ENCODE peak calls at places on chromosome 4, in four cellular contexts. G, L, S and Q are unnamed samples.

GRCh38 chr4:129335263-129335662 is 239.3 kb downstream of the C4orf33 start:
- DNase-seq in G (no peak), L (no peak), S (no peak), Q (no peak)

GRCh38 chr4:73408181-73408867 is 4.2 kb downstream of the ALB start:
- DNase-seq in G (no peak), L (no peak), S (no peak), Q (no peak)

GRCh38 chr4:2939383-2940243 is 23.6 kb downstream of the NOP14 start:
- DNase-seq in G (no peak), L (no peak), S (no peak), Q (no peak)

GRCh38 chr4:189660737-189661330 is 279.8 kb upstream of the FRG1 start:
- DNase-seq in G (no peak), L (no peak), S (no peak), Q (peak; percentile 39)

GRCh38 chr4:186722856-186723206 is 825 bp downstream of the FAT1 start:
- DNase-seq in G (no peak), L (no peak), S (no peak), Q (no peak)

GRCh38 chr4:73978886-73979285 is 2.9 kb downstream of the PF4 start:
- DNase-seq in G (no peak), L (peak; percentile 47), S (no peak), Q (no peak)

GRCh38 chr4:89000844-89001360 is 56.1 kb downstream of the FAM13A start:
- DNase-seq in G (no peak), L (no peak), S (no peak), Q (no peak)

GRCh38 chr4:54609310-54609709 is 48.4 kb upstream of the KIT start:
- DNase-seq in G (no peak), L (no peak), S (no peak), Q (no peak)

GRCh38 chr4:75016472-75016871 is 83.6 kb downstream of the PARM1 start:
- DNase-seq in G (no peak), L (no peak), S (no peak), Q (no peak)

GRCh38 chr4:120753854-120754253 is 168.7 kb downstream of the PRDM5 start:
- DNase-seq in G (peak; percentile 63), L (no peak), S (no peak), Q (no peak)

GRCh38 chr4:97003715-97004114 is 1139.6 kb downstream of the STPG2 start:
- DNase-seq in G (no peak), L (no peak), S (no peak), Q (no peak)

GRCh38 chr4:53786632-53787031 is 195.3 kb upstream of the LNX1 start:
- DNase-seq in G (no peak), L (peak; percentile 92), S (no peak), Q (no peak)

GRCh38 chr4:134756456-134756855 is 554.9 kb upstream of the PABPC4L start:
- DNase-seq in G (no peak), L (no peak), S (no peak), Q (no peak)

DNA sequence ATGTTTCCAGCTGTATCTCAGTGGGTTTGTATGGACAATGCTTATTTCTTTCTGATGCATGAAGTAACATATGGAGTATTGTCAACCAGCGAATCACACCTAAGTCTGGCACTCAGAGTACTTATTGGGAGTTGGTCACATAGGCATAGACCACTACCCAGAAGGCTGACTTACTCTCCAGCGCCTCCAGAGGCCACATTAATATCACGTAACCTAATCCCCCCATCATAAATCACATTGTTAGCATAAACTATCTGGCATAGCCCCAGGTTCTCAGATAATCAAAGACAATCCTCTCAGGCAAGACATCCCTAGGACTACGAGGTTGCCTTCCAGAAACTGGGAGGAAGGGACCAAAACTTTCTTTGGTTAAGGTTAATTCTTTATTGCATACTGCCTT is 560.5 kb upstream of the PABPC4L start:
- DNase-seq in G (no peak), L (no peak), S (no peak), Q (no peak)
- TF ChIP-seq CTCF in G (peak; percentile 38), L (peak; percentile 6), S (no peak), Q (no peak)

GRCh38 chr4:68693325-68694075 is 23.0 kb upstream of the UGT2B15 start:
- DNase-seq in G (no peak), L (no peak), S (no peak), Q (no peak)

GRCh38 chr4:68691186-68691585 is 20.7 kb upstream of the UGT2B15 start:
- DNase-seq in G (no peak), L (no peak), S (no peak), Q (no peak)
- TF ChIP-seq CTCF in G (no peak), L (no peak), S (no peak), Q (no peak)

GRCh38 chr4:141609243-141609642 is 27.1 kb upstream of the IL15 start:
- DNase-seq in G (peak; percentile 10), L (no peak), S (no peak), Q (no peak)
- TF ChIP-seq CTCF in G (no peak), L (no peak), S (no peak), Q (no peak)

GRCh38 chr4:145482209-145483021 is 762 bp downstream of the SMAD1 start:
- DNase-seq in G (peak; percentile 77), L (peak; percentile 75), S (peak; percentile 50), Q (peak; percentile 64)
- TF ChIP-seq CTCF in G (no peak), L (peak; percentile 3), S (no peak), Q (no peak)

DNA sequence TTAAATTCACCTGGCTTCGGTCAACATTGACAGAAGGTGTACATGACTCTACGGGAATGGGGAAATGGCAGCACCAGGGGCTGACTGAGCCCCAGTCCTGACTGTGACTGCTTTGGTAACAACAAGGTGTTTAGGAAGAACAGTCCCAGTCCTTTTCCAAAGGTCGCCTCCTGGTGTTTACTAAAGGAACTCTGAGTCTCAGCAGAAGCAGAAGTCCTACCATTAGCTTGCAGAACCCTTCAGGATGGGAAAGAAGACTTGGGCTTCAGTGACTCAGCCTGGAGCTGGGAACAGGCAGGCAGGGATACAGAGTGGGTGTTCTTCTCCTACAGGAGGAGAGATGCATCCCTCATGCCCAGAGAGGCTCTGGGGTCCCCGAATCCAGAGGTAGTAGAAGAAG is 103.3 kb downstream of the MGST2 start:
- DNase-seq in G (no peak), L (no peak), S (no peak), Q (no peak)
- TF ChIP-seq CTCF in G (peak; percentile 43), L (no peak), S (peak; percentile 51), Q (peak; percentile 17)

GRCh38 chr4:70544279-70544870 is 26.0 kb downstream of the AMTN start:
- DNase-seq in G (peak; percentile 52), L (no peak), S (peak; percentile 9), Q (no peak)
- TF ChIP-seq CTCF in G (peak; percentile 78), L (peak; percentile 75), S (peak; percentile 63), Q (peak; percentile 78)

DNA sequence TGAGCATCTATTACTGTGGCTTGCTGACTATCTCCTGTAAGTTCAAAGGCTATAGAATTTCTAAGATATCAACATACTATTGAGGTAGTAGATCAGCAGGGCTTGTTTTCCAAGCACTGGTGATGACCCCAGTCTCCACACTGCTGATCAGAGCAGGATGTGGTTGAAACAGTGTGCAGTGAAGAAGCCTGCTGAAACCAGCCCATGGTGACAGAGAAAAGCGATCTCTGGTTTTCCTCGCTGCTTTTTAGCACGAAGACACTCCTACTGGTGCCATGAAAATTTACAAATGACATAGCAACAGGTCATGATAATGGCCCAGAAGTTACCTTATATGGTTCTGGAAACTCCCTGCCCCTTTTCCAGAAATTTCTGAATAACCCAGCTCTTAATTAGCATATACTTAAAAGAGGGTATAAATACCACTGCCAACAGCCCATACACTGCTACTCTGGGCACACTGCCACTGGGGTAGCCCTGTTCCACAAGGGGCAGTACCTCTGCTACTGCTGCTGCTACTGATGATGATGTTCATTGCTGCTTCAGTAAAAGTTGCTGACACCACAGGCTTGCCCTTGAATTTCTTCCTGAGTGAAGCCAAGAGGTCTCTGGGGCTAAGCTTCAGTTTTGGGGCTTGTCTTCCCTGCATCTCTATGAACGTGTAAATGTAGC is 1689.5 kb upstream of the PCDH10 start:
- DNase-seq in G (no peak), L (no peak), S (no peak), Q (no peak)
- TF ChIP-seq CTCF in G (no peak), L (no peak), S (no peak), Q (no peak)

GRCh38 chr4:44725861-44726820 is at the start of gene GNPDA2:
- DNase-seq in G (peak; percentile 91), L (peak; percentile 79), S (peak; percentile 85), Q (peak; percentile 91)
- TF ChIP-seq CTCF in G (no peak), L (no peak), S (no peak), Q (no peak)

DNA sequence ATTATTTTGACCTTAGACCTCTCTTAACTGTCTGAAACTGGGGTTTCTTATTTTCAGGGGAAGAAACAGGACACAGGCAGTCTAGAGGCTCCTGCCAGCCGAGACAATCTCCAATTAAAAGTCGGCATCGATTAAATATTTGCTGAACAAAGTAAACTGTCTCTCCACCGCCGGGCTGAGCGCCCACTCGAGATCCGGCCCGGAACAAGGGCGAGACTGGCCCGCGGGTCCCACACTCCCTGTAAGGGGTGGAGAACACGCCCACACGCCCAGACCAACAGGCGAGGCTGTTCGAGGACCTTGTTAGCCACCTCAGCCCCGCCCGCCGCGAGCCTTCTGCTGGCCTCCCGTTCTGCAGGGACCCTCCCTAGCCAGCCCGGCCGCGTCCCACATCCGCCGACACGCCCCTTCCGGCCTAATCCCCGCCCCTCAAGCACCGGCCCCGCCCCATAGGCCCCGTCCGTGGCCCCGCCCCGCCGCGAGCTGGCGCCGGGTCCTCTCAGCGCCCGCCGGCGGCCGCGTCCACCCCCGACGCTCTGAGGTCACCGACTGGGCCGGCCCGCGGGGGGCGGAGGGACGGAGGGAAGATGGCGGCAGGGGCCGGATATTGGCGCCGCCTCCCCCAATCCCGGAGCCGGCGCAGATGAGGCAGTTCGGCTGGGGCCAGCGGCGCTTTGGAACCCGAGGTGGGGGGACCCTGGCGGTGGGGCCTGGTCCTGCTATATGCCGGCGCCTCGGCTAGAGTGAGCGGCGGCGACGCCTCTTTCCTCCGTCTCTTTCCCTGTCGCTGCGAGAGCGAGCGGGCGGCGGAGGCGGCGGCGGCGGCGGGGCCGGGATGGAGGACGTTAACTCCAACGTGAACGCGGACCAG is at the start of gene SLAIN2:
- DNase-seq in G (peak; percentile 99), L (peak; percentile 97), S (peak; percentile 100), Q (peak; percentile 100)
- TF ChIP-seq CTCF in G (peak; percentile 57), L (peak; percentile 49), S (peak; percentile 75), Q (peak; percentile 82)

GRCh38 chr4:152380919-152381318 is 155.0 kb downstream of the FBXW7 start:
- DNase-seq in G (no peak), L (no peak), S (no peak), Q (no peak)

GRCh38 chr4:152390216-152390615 is 145.7 kb downstream of the FBXW7 start:
- DNase-seq in G (no peak), L (no peak), S (no peak), Q (no peak)

GRCh38 chr4:152389359-152389758 is 146.5 kb downstream of the FBXW7 start:
- DNase-seq in G (no peak), L (no peak), S (no peak), Q (no peak)

GRCh38 chr4:152382057-152382785 is 153.7 kb downstream of the FBXW7 start:
- DNase-seq in G (no peak), L (peak; percentile 10), S (no peak), Q (no peak)

DNA sequence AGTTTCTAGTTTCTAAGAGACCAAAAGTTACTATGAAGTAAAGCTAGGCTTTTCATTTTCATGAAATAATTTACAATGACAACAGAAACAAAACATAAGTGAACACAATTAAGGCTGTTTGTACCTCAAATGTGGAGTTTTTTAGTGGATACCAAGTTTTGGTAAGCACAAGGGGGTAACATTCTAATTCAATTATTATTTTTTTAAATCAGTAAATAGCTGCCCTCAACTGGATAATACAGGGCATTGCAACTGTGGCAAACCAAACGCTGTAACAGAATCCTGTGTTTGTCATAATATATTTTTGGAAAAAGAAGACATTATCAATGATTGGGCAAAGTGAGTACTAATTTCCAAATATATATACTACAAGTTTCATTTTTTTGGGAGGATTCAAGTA is 150.3 kb downstream of the FBXW7 start:
- DNase-seq in G (peak; percentile 3), L (no peak), S (no peak), Q (peak; percentile 10)
- TF ChIP-seq CTCF in G (peak; percentile 60), L (peak; percentile 66), S (peak; percentile 60), Q (peak; percentile 66)